ENCODE peak calls at places on chromosome 11, in five cellular contexts. T, M, I, Y and J are unnamed samples.

GRCh38 chr11:272931-273198 is 5.3 kb upstream of the NLRP6 start:
- DNase-seq in T (no peak), M (no peak), I (no peak), Y (no peak), J (no peak)

GRCh38 chr11:10648896-10649295 is 44.7 kb downstream of the IRAG1 start:
- DNase-seq in T (no peak), M (no peak), I (no peak), Y (no peak), J (no peak)

GRCh38 chr11:57641426-57641825 is 8.3 kb downstream of the YPEL4 start:
- DNase-seq in T (peak; percentile 82), M (peak; percentile 25), I (peak; percentile 67), Y (peak; percentile 38), J (no peak)

GRCh38 chr11:35404397-35404775 is 15.0 kb downstream of the SLC1A2 start:
- DNase-seq in T (peak; percentile 51), M (peak; percentile 33), I (peak; percentile 31), Y (peak; percentile 42), J (peak; percentile 9)

GRCh38 chr11:76729214-76729613 is 53.9 kb upstream of the TSKU start:
- DNase-seq in T (no peak), M (peak; percentile 67), I (no peak), Y (no peak), J (no peak)

GRCh38 chr11:10309163-10310093 is 4.6 kb downstream of the ADM start:
- DNase-seq in T (peak; percentile 84), M (peak; percentile 89), I (peak; percentile 28), Y (peak; percentile 71), J (no peak)

GRCh38 chr11:116964269-116964668 is 126.8 kb upstream of the APOA1 start:
- DNase-seq in T (no peak), M (no peak), I (no peak), Y (no peak), J (no peak)

GRCh38 chr11:128882451-128882850 is 8.7 kb upstream of the KCNJ5 start:
- DNase-seq in T (no peak), M (no peak), I (no peak), Y (no peak), J (no peak)

GRCh38 chr11:72782081-72782920 is 11.5 kb downstream of the STARD10 start:
- DNase-seq in T (no peak), M (no peak), I (no peak), Y (no peak), J (no peak)

GRCh38 chr11:117914398-117914761 is 14.8 kb downstream of the TMPRSS13 start:
- DNase-seq in T (no peak), M (no peak), I (no peak), Y (no peak), J (no peak)

GRCh38 chr11:127103586-127104388 is 103.2 kb upstream of the KIRREL3 start:
- DNase-seq in T (no peak), M (no peak), I (no peak), Y (no peak), J (no peak)

GRCh38 chr11:2555376-2555775 is 110.6 kb downstream of the KCNQ1 start:
- DNase-seq in T (no peak), M (no peak), I (no peak), Y (no peak), J (no peak)